ENCODE peak calls at places on chromosomes 4 and X, in four cellular contexts. P, J, N and D are unnamed samples.

GRCh38 chr4:152100378-152101201 is 339.8 kb upstream of the GATB start:
- DNase-seq in N (peak), J (no peak), P (no peak), D (no peak)

GRCh38 chrX:86148024-86148511 is at the start of gene DACH2:
- DNase-seq in J (peak), P (peak), N (peak), D (peak)

GRCh38 chrX:65273152-65273551 is 261.4 kb downstream of the LAS1L start:
- DNase-seq in N (no peak), J (no peak), P (no peak), D (no peak)

GRCh38 chr4:102299708-102300107 is 45.6 kb downstream of the SLC39A8 start:
- DNase-seq in P (peak), N (peak), J (peak), D (peak)

GRCh38 chr4:168656055-168656660 is 159.3 kb downstream of the PALLD start:
- DNase-seq in P (peak), N (no peak), J (no peak), D (no peak)

GRCh38 chr4:184356366-184356765 is 118.0 kb downstream of the IRF2 start:
- DNase-seq in J (peak), P (no peak), N (peak), D (no peak)

GRCh38 chr4:125461676-125462363 is 147.1 kb downstream of the FAT4 start:
- DNase-seq in J (no peak), N (no peak), P (no peak), D (no peak)

GRCh38 chrX:130170752-130171445 is 863 bp upstream of the RAB33A start:
- DNase-seq in N (peak), J (peak), P (peak), D (peak)

GRCh38 chrX:80290834-80291233 is 129.4 kb upstream of the TENT5D start:
- DNase-seq in J (no peak), N (no peak), P (no peak), D (no peak)

GRCh38 chr4:135120190-135120589 is 918.6 kb upstream of the PABPC4L start:
- DNase-seq in P (peak), N (no peak), J (no peak), D (no peak)

GRCh38 chr4:167985565-167985964 is 106.8 kb upstream of the ANXA10 start:
- DNase-seq in J (no peak), N (no peak), P (no peak), D (no peak)

GRCh38 chrX:116872931-116873330 is 410.2 kb upstream of the CT83 start:
- DNase-seq in P (no peak), N (no peak), J (no peak), D (no peak)

GRCh38 chrX:107684956-107685385 is 56.7 kb downstream of the PRPS1 start:
- DNase-seq in J (peak), N (no peak), P (peak), D (no peak)

GRCh38 chr4:117479673-117480072 is 394.3 kb upstream of the TRAM1L1 start:
- DNase-seq in J (no peak), N (no peak), P (no peak), D (no peak)

GRCh38 chr4:187663076-187663475 is 332.5 kb upstream of the ZFP42 start:
- DNase-seq in J (no peak), P (peak), N (no peak), D (no peak)

GRCh38 chrX:141341341-141341740 is 99.0 kb upstream of the SPANXC start:
- DNase-seq in J (no peak), P (peak), N (no peak), D (no peak)

GRCh38 chr4:6732441-6733357 is 16.7 kb downstream of the BLOC1S4 start:
- DNase-seq in P (peak), J (no peak), N (no peak), D (no peak)

GRCh38 chr4:33579951-33580350 is 2664.4 kb downstream of the ARAP2 start:
- DNase-seq in N (no peak), J (no peak), P (no peak), D (no peak)

GRCh38 chrX:137567474-137568232 is 1.7 kb downstream of the ZIC3 start:
- DNase-seq in J (peak), N (no peak), P (no peak), D (no peak)

GRCh38 chrX:117998171-117998570 is 118.4 kb downstream of the KLHL13 start:
- DNase-seq in P (no peak), J (no peak), N (no peak), D (no peak)

GRCh38 chr4:109472343-109472761 is 38.7 kb downstream of the SEC24B start:
- DNase-seq in N (no peak), P (peak), J (no peak), D (no peak)

GRCh38 chr4:70240192-70240591 is 2.2 kb upstream of the CSN3 start:
- DNase-seq in J (no peak), N (no peak), P (peak), D (no peak)

GRCh38 chr4:186934841-186935443 is 211.3 kb upstream of the FAT1 start:
- DNase-seq in N (no peak), J (no peak), P (peak), D (no peak)

GRCh38 chr4:82713856-82714255 is 84.7 kb downstream of the SCD5 start:
- DNase-seq in N (no peak), P (no peak), J (no peak), D (no peak)

GRCh38 chrX:132576945-132577344 is 88.1 kb upstream of the MBNL3 start:
- DNase-seq in J (no peak), N (no peak), P (peak), D (no peak)

GRCh38 chr4:6546681-6547447 is 28.1 kb upstream of the MAN2B2 start:
- DNase-seq in P (peak), J (peak), N (peak), D (peak)

GRCh38 chrX:21373637-21374162 is 518 bp upstream of the CNKSR2 start:
- DNase-seq in N (no peak), P (no peak), J (peak), D (no peak)

GRCh38 chr4:163587867-163588266 is 93.4 kb downstream of the TMA16 start:
- DNase-seq in P (no peak), J (no peak), N (peak), D (no peak)

GRCh38 chr4:15004701-15005301 is 2.5 kb downstream of the CPEB2 start:
- DNase-seq in N (peak), P (peak), J (peak), D (peak)

GRCh38 chr4:110472583-110473329 is 3.2 kb upstream of the ENPEP start:
- DNase-seq in N (no peak), P (no peak), J (peak), D (no peak)

GRCh38 chr4:182730791-182731190 is 186.4 kb downstream of the DCTD start:
- DNase-seq in N (no peak), J (no peak), P (no peak), D (no peak)

GRCh38 chrX:78321809-78322208 is 5.6 kb downstream of the CYSLTR1 start:
- DNase-seq in P (no peak), N (no peak), J (no peak), D (no peak)

GRCh38 chr4:76984788-76985211 is 35.2 kb downstream of the SEPTIN11 start:
- DNase-seq in P (peak), N (no peak), J (no peak), D (peak)

GRCh38 chr4:155960522-155960921 is 6.9 kb upstream of the CTSO start:
- DNase-seq in P (no peak), N (no peak), J (no peak), D (no peak)

GRCh38 chrX:111200327-111200726 is 70.0 kb downstream of the CAPN6 start:
- DNase-seq in N (no peak), J (no peak), P (no peak), D (no peak)

GRCh38 chr4:38601244-38601915 is 62.6 kb upstream of the KLF3 start:
- DNase-seq in N (no peak), J (no peak), P (peak), D (no peak)

GRCh38 chr4:70885174-70885573 is 17.0 kb upstream of the MOB1B start:
- DNase-seq in P (no peak), N (no peak), J (no peak), D (no peak)

GRCh38 chr4:5543681-5544080 is 164.7 kb downstream of the EVC2 start:
- DNase-seq in N (no peak), P (no peak), J (no peak), D (no peak)

GRCh38 chrX:69607616-69608015 is 8.3 kb upstream of the EDA start:
- DNase-seq in P (no peak), N (no peak), J (no peak), D (no peak)

GRCh38 chrX:69600182-69600581 is 15.7 kb upstream of the EDA start:
- DNase-seq in J (no peak), P (no peak), N (no peak), D (no peak)

GRCh38 chrX:69603566-69604194 is 12.2 kb upstream of the EDA start:
- DNase-seq in N (peak), P (peak), J (peak), D (no peak)

GRCh38 chrX:69605521-69605920 is 10.4 kb upstream of the EDA start:
- DNase-seq in N (no peak), P (no peak), J (no peak), D (no peak)
- H2BK15ac ChIP-seq in N (no peak), P (no peak), J (no peak), D (no peak)

GRCh38 chr4:86838141-86838540 is 11.0 kb downstream of the SLC10A6 start:
- DNase-seq in J (no peak), N (no peak), P (no peak), D (no peak)
- H3K14ac ChIP-seq in J (no peak), N (no peak), P (no peak), D (no peak)

DNA sequence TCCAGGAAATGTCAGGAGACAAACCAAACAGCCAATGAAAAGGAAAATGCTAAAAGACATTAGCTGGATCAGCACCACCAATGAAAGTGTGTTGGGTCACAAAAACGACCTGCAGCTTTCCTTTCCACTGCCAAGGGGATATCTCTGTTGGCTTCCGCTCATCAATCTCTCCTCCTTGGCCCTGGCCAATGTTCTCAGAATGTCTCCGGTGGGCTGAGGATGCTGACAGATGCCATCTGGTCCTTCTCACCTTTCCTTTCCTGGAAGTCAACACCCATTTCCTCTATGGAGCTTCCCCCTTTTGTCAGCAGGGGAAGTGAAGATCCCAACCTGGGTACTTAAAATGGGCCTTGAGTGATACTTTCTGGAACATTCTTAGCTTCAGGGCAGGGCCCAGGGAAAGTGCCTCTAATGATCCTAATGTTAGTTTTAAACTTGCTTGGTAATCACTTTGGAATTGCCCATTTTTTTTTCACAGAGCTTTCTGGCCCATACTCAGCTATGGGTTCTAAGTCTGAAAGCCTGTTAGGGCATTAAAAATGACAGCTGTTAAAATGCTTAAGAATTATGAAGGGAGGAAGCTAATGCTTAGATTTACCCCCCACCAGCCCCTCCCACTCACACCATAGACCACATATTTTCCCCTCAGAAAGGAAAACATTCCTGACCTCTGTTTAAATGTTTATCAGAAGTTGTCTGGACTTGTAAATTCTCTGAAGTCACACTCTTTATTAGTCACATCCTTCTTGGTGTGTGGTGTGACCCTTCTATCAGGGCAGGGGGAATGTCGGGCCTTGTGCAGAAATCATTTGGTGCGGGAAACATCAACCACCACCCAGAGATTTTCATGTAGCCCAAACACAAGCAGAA is 29.2 kb downstream of the IGFBP7 start:
- DNase-seq in N (no peak), J (no peak), P (peak), D (no peak)
- H2BK12ac ChIP-seq in N (peak), J (no peak), P (peak), D (no peak)

DNA sequence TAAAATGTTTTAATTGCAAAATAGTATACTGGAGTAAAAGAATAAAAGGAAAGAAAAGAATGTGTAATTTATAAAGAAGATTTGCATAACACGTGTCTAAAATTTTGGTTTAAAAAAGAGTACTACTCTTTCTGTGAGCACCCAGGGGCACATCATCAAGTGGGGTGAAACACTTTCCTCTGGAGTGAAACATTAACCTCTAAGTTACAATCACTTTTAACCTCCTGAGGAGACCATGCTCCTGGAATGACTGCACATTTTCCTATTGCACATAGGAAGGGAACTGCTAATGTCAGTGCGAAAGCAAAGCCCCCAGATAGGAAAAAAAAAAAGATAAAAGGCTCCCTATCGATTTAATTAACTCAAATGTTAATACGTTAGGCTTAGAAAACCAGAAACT is 13.3 kb downstream of the VEGFC start:
- DNase-seq in N (no peak), P (no peak), J (no peak), D (no peak)
- H2BK15ac ChIP-seq in N (no peak), P (no peak), J (no peak), D (no peak)

DNA sequence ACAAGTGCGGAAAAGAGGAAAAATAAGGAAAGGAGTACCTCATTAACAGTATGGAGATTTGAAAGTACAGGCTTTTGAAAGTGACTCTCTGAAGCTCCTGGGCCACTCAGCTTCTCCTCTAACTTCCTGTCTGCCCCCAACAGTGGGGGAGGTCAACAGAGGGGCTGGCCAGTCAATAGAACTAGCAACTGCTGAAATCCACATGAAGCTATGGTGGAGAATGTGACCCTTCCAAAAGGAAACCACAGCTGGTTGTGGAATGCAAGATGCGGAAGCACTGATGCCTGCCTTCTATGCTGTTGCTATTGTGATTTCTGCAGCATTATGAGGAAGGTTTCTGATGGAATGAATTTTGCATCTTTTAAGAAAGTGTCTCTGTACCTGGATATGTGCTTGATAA is 2.4 kb downstream of the CORIN start:
- DNase-seq in N (no peak), J (peak), P (no peak), D (no peak)
- H3K14ac ChIP-seq in N (no peak), J (no peak), P (no peak), D (no peak)

DNA sequence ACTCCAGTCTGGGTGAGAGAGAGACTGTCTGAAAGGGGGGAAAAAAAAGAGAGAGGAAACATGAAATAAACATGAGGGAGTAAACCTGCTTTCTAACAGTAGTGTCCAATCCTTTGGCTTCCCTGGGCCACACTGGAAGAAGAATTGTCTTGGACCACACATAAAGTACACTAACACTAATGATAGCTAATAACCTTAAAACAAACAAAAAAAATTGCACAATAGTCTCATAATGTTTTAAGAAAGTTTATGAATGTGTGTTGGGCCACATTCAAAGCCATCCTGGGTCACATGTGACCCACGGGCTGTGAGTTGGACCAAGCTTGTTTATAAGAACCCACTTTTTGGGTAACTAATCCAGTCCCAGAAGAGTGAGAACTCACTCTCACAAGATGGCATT is 30.3 kb downstream of the PDS5A start:
- DNase-seq in N (peak), P (peak), J (no peak), D (no peak)
- H2BK12ac ChIP-seq in N (peak), P (no peak), J (no peak), D (no peak)

GRCh38 chr4:114361249-114361648 is 237.4 kb upstream of the UGT8 start:
- DNase-seq in N (no peak), P (peak), J (no peak), D (no peak)
- H2BK15ac ChIP-seq in N (no peak), P (no peak), J (no peak), D (no peak)

GRCh38 chrX:74421181-74422028 is at the start of gene SLC16A2:
- DNase-seq in P (peak), N (peak), J (peak), D (peak)
- H3K14ac ChIP-seq in P (no peak), N (peak), J (peak), D (peak)

DNA sequence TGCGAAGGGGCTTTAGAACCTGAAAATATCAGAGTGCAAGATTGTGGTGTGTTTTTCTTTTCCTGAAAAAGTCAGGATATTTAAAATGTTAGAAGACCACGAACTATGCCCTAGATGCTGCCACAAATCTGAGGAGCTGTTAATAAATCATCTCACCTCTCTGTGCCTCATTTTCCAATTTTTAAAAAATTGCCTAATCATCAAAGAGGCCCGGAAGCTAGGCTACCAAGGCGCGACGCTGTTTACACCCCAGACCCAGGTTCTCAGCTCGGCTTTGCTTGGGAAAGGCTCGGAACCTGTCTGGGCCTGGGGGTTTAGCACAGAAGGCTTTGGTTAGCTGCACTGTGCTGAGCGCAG is 409.6 kb downstream of the BCOR start:
- DNase-seq in J (no peak), N (no peak), P (no peak), D (no peak)
- H2BK12ac ChIP-seq in J (no peak), N (peak), P (no peak), D (no peak)